ENCODE peak calls at places on chromosomes 4 and X, in four cellular contexts. J is MM.1S, W is psoas muscle, R is thyroid gland. L is an unnamed sample.
A peak's percentile ranks its signal among the peaks of the same experiment; 100 is the strongest.

GRCh38 chr4:176191974-176192373 is 3.4 kb downstream of the SPATA4 start:
- DNase-seq in J (no peak), W (no peak), R (no peak), L (no peak)

GRCh38 chr4:11367371-11367770 is 61.3 kb downstream of the HS3ST1 start:
- DNase-seq in J (no peak), W (peak; percentile 87), R (peak; percentile 78), L (peak; percentile 92)

GRCh38 chrX:45517090-45517973 is 316.7 kb upstream of the DIPK2B start:
- DNase-seq in J (no peak), W (no peak), R (no peak), L (no peak)

GRCh38 chrX:19747672-19748610 is 139.5 kb downstream of the SH3KBP1 start:
- DNase-seq in J (no peak), W (no peak), R (peak; percentile 30), L (no peak)

GRCh38 chr4:113355550-113356371 is 306.3 kb downstream of the ANK2 start:
- DNase-seq in J (peak; percentile 30), W (no peak), R (peak; percentile 2), L (peak; percentile 25)

GRCh38 chr4:40897557-40898203 is 147.9 kb downstream of the NSUN7 start:
- DNase-seq in J (peak; percentile 61), W (peak; percentile 80), R (peak; percentile 81), L (peak; percentile 73)

GRCh38 chrX:155314260-155314659 is 20.2 kb downstream of the CLIC2 start:
- DNase-seq in J (no peak), W (no peak), R (no peak), L (no peak)

GRCh38 chrX:88621278-88621677 is 125.7 kb upstream of the CPXCR1 start:
- DNase-seq in J (peak; percentile 68), W (no peak), R (no peak), L (no peak)

GRCh38 chr4:47704693-47705325 is 133.1 kb downstream of the CORIN start:
- DNase-seq in J (peak; percentile 38), W (no peak), R (peak; percentile 34), L (peak; percentile 60)

GRCh38 chrX:39969099-39969825 is 128.5 kb downstream of the BCOR start:
- DNase-seq in J (no peak), W (no peak), R (no peak), L (peak; percentile 24)

GRCh38 chrX:153433161-153433680 is 12.6 kb downstream of the TREX2 start:
- DNase-seq in J (no peak), W (no peak), R (no peak), L (no peak)

GRCh38 chr4:26916195-26916594 is 55.6 kb downstream of the STIM2 start:
- DNase-seq in J (no peak), W (no peak), R (no peak), L (no peak)

GRCh38 chr4:26912069-26912468 is 51.4 kb downstream of the STIM2 start:
- DNase-seq in J (no peak), W (no peak), R (no peak), L (no peak)

GRCh38 chr4:26909369-26909768 is 48.7 kb downstream of the STIM2 start:
- DNase-seq in J (no peak), W (no peak), R (no peak), L (no peak)

GRCh38 chr4:26911254-26911653 is 50.6 kb downstream of the STIM2 start:
- DNase-seq in J (no peak), W (no peak), R (no peak), L (no peak)

DNA sequence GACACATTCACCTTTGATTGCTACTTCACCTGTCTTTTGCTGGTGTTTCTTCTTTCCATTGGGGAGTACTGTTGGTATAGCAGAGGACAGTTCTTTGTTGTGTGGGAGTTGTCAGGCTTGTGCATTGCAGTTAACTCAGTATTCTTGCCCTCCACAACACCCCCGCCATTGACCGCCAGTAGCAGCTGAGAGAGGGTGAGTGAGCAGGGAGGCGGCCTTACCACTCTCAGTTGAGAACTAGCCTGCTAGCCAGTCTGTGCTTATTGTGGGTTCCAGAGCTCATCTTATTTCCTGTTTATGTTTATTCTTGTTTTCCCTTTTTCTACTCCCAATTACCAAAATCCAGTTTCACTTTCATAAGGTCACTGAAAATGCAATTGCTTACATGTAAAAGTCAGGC is 52.2 kb downstream of the STIM2 start:
- DNase-seq in J (peak; percentile 28), W (no peak), R (peak; percentile 5), L (no peak)
- H3K4me1 ChIP-seq in J (peaks cover 13% of the 10 kb centered on the region), W (peaks cover 9% of the 10 kb centered on the region), R (peaks cover 5% of the 10 kb centered on the region), L (no peaks in the 10 kb centered on the region)

GRCh38 chr4:173237152-173237551 is 68.5 kb downstream of the GALNT7 start:
- DNase-seq in J (no peak), W (no peak), R (no peak), L (no peak)
- TF ChIP-seq CTCF in J (no peak), W (no peak), R (no peak), L (no peak)

DNA sequence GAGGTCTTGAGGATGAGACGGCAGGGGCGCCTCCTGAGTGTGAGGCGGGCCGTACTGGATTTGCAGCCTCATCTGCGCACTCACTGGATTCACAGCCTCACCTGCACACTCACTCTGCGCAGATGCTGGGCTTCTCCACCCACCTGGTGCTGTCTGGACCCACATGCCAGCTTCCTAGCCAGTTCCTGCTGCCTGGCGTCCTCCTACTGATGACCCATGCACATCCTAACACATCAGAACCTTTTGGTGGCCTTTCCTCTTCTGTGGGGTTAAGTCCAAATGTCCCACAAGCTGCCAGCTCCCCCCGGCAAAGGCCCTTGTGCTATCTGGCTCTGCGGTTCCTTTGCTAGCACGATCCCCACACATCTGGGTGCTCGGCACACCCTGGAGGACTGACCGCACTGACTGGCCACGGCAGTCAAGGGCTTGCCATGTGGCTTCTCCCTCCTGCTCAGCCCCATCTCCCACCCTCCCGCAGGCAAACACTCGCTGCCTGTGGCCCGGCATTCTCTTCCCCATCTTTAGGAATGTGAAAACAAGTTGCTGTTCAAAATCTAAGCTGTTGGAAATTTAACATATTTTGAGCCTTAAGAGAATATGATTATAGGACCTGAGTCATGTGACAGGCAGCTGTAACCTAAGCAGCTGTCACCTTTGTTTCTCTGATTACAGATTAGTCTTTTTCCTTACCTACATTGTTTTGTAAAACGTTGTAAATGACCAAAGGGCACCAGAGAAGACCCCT is 39.4 kb upstream of the AFAP1 start:
- DNase-seq in J (no peak), W (no peak), R (no peak), L (no peak)
- H3K4me3 ChIP-seq in J (no peak overlapping the region), W (no peak overlapping the region), R (no peak overlapping the region), L (no peak overlapping the region)

GRCh38 chr4:1244978-1245471 is 3.9 kb downstream of the CTBP1 start:
- DNase-seq in J (no peak), W (peak; percentile 30), R (peak; percentile 0), L (no peak)
- H3K4me1 ChIP-seq in J (peaks cover 9% of the 10 kb centered on the region), W (peaks cover 60% of the 10 kb centered on the region), R (peaks cover 60% of the 10 kb centered on the region), L (peaks cover 21% of the 10 kb centered on the region)

DNA sequence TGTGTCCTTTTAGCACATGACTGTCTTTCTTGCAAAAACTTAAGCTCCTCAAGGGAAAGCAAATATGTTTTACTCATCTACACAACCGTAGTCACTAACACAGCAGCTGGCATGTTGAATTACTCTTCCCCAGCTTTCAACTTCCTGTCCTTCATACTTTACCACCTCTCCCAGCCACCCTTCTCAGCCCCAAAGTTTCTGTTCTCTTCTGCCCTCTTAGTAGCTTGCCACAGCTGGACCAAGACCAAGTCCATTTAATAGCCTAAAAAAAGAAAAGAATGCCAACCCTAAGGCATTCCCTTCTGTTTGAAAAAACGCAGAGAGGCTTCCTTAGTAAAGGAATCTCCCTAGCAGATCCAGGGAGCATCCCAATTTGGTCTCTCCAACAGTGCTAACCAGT is 36.8 kb downstream of the SRPX2 start:
- DNase-seq in J (no peak), W (no peak), R (no peak), L (no peak)
- TF ChIP-seq CTCF in J (no peak), W (no peak), R (no peak), L (no peak)

GRCh38 chr4:139054791-139055376 is 39.3 kb downstream of the NOCT start:
- DNase-seq in J (no peak), W (no peak), R (no peak), L (no peak)
- H3K4me3 ChIP-seq in J (no peak overlapping the region), W (no peak overlapping the region), R (no peak overlapping the region), L (no peak overlapping the region)

GRCh38 chrX:136190038-136190437 is 42.7 kb downstream of the FHL1 start:
- DNase-seq in J (no peak), W (no peak), R (peak; percentile 20), L (no peak)

GRCh38 chrX:136191171-136191570 is 43.8 kb downstream of the FHL1 start:
- DNase-seq in J (no peak), W (peak; percentile 81), R (peak; percentile 20), L (peak; percentile 38)

GRCh38 chrX:136192135-136192534 is 44.8 kb downstream of the FHL1 start:
- DNase-seq in J (no peak), W (no peak), R (no peak), L (no peak)

GRCh38 chrX:136186023-136186413 is 38.7 kb downstream of the FHL1 start:
- DNase-seq in J (no peak), W (no peak), R (no peak), L (no peak)

DNA sequence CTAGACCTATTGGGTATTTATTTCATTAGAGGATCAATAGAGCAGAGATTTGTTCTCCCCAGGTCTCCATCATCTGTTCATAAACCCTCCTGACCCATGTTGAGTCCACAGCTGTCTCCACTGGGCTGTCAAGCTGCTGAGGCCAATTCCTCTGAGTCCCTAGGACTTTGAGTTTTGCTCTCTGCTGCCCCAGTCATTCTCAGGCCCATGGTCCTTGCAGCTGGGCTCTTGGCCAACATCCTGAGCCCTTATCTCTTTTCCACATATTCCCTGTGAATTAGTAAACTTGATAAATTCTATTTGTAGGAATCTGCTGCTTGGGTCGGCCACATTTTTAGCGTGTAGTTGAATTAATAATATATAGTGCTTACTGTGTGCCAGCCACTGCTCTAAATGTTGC is 41.9 kb downstream of the FHL1 start:
- DNase-seq in J (no peak), W (peak; percentile 67), R (peak; percentile 38), L (peak; percentile 39)
- H3K4me1 ChIP-seq in J (no peaks in the 10 kb centered on the region), W (peaks cover 36% of the 10 kb centered on the region), R (peaks cover 74% of the 10 kb centered on the region), L (peaks cover 27% of the 10 kb centered on the region)

GRCh38 chr4:37882665-37883296 is 8.1 kb upstream of the TBC1D1 start:
- DNase-seq in J (no peak), W (no peak), R (peak; percentile 18), L (no peak)
- TF ChIP-seq CTCF in J (no peak), W (no peak), R (no peak), L (no peak)

GRCh38 chr4:385934-386707 is 48.5 kb downstream of the ZNF141 start:
- DNase-seq in J (no peak), W (no peak), R (no peak), L (no peak)

GRCh38 chr4:384311-385010 is 46.8 kb downstream of the ZNF141 start:
- DNase-seq in J (no peak), W (no peak), R (no peak), L (no peak)

GRCh38 chr4:386708-387105 is 49.1 kb downstream of the ZNF141 start:
- DNase-seq in J (no peak), W (no peak), R (no peak), L (no peak)
- H3K4me3 ChIP-seq in J (no peak overlapping the region), W (no peak overlapping the region), R (no peak overlapping the region), L (no peak overlapping the region)